ENCODE peak calls at places on chromosomes 1 and 21, in four cellular contexts. V is mesenchymal stem cell, H is neuronal stem cell, U is H1. S is an unnamed sample.

GRCh38 chr1:119046429-119047039 is 58.4 kb upstream of the TBX15 start:
- DNase-seq in V (no peak), H (no peak), U (no peak), S (no peak)

GRCh38 chr1:151837197-151837596 is 2.4 kb downstream of the C2CD4D start:
- DNase-seq in V (no peak), H (no peak), U (no peak), S (no peak)

GRCh38 chr1:225554216-225554812 is 98.6 kb downstream of the ENAH start:
- DNase-seq in V (peak; percentile 44), H (no peak), U (no peak), S (peak; percentile 63)

GRCh38 chr1:15152318-15153183 is 996 bp upstream of the TMEM51 start:
- DNase-seq in V (peak; percentile 93), H (peak; percentile 58), U (peak; percentile 83), S (peak; percentile 76)

GRCh38 chr1:28505406-28506187 is at the start of gene RCC1:
- DNase-seq in V (peak; percentile 99), H (peak; percentile 98), U (peak; percentile 92), S (peak; percentile 100)

GRCh38 chr1:17007121-17007520 is 4.6 kb downstream of the ATP13A2 start:
- DNase-seq in V (no peak), H (no peak), U (no peak), S (no peak)

GRCh38 chr21:42596657-42597056 is 56.8 kb upstream of the PDE9A start:
- DNase-seq in V (no peak), H (no peak), U (no peak), S (no peak)

GRCh38 chr21:45537746-45538291 is 4.4 kb downstream of the SLC19A1 start:
- DNase-seq in V (no peak), H (no peak), U (peak; percentile 29), S (no peak)

GRCh38 chr21:44930543-44930981 is 9.3 kb upstream of the SLX9 start:
- DNase-seq in V (peak; percentile 15), H (no peak), U (no peak), S (no peak)

GRCh38 chr1:231161711-231162299 is at the start of gene TRIM67:
- DNase-seq in V (peak; percentile 35), H (no peak), U (peak; percentile 54), S (peak; percentile 37)

GRCh38 chr1:110672001-110672752 is 2.6 kb downstream of the KCNA3 start:
- DNase-seq in V (no peak), H (peak; percentile 33), U (peak; percentile 52), S (peak; percentile 35)

GRCh38 chr1:35269190-35269988 is 880 bp downstream of the ZMYM4 start:
- DNase-seq in V (peak; percentile 30), H (peak; percentile 9), U (peak; percentile 47), S (peak; percentile 13)

GRCh38 chr1:248823517-248824001 is 2.2 kb downstream of the SH3BP5L start:
- DNase-seq in V (no peak), H (no peak), U (no peak), S (no peak)

GRCh38 chr1:48776400-48777218 is at the start of gene BEND5:
- DNase-seq in V (no peak), H (peak; percentile 81), U (peak; percentile 81), S (peak; percentile 11)

GRCh38 chr1:43492816-43493215 is 37.9 kb upstream of the PTPRF start:
- DNase-seq in V (no peak), H (no peak), U (no peak), S (no peak)

GRCh38 chr1:166153641-166154350 is 13.0 kb downstream of the FAM78B start:
- DNase-seq in V (no peak), H (no peak), U (no peak), S (no peak)

GRCh38 chr1:20787775-20788488 is 825 bp upstream of the HP1BP3 start:
- DNase-seq in V (peak; percentile 89), H (no peak), U (no peak), S (peak; percentile 45)

DNA sequence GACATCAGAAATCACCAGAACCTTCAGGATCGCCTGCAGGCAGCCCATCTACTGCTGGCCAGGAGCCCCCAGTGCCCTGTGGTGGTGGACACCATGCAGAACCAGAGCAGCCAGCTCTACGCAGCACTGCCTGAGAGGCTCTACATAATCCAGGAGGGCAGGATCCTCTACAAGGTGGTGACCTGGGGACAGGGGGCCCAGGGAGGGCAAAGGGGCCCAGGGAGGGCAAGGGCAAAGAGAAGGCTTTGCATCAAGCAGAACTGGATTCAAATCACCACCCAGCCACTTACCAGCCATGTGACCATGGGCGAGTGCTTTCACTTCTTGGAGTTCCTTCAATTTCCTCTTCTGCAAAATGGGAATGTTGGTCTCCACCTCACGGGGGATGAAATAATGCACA is 12.1 kb downstream of the DIO1 start:
- DNase-seq in V (no peak), H (no peak), U (no peak), S (no peak)
- H3K27me3 ChIP-seq in V (no peaks in the 10 kb centered on the region), H (no peaks in the 10 kb centered on the region), U (no peaks in the 10 kb centered on the region), S (no peaks in the 10 kb centered on the region)

GRCh38 chr1:32755810-32756159 is 53.2 kb upstream of the SYNC start:
- DNase-seq in V (no peak), H (no peak), U (no peak), S (no peak)
- H2BK12ac ChIP-seq in V (no peak overlapping the region), H (no peak overlapping the region), U (peak overlapping the region; percentile 94), S (no peak overlapping the region)

GRCh38 chr1:201958348-201958747 is 3.0 kb downstream of the TIMM17A start:
- DNase-seq in V (no peak), H (no peak), U (no peak), S (no peak)

GRCh38 chr1:201949491-201949890 is 3.1 kb upstream of the LMOD1 start:
- DNase-seq in V (no peak), H (no peak), U (no peak), S (no peak)

GRCh38 chr1:201955750-201956143 is 444 bp downstream of the TIMM17A start:
- DNase-seq in V (no peak), H (no peak), U (no peak), S (no peak)

GRCh38 chr1:201955009-201955749 is at the start of gene TIMM17A:
- DNase-seq in V (peak; percentile 99), H (peak; percentile 92), U (peak; percentile 93), S (peak; percentile 99)

DNA sequence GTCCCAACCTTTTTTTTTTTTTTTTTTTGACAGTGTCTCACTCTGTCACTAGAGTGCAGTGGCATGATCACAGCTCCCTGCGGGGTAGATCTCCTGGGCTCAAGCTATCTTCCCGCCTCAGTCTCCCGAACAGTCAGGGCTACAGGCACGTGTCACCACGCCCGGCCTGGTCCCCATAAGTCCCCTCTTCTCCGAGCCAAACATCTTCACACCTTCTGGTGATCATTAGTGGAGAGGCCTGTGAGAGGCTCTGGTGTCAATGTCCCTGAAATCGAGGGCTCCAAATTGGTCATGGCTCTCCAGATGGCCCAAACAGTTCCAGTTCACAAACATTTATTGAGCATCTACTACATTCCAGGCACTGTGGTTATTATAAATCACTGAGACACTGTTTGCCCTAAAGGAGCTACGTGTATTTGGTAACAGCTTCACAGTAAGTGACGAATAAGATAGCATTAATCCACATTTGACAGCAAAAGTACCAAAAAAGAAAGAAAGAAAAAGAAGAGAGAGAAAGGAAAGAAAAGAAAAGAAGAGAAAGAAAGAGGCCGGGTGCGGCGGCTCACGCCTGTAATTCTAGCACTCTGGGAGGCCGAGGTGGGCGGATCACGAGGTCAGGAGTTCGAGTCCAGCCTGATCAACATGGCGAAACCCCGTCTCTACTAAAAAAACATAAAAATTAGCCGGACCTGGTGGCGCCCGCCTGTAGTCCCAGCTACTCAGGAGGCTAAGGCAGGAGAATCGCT is 867 bp upstream of the TIMM17A start:
- DNase-seq in V (peak; percentile 14), H (no peak), U (no peak), S (peak; percentile 39)
- H3K27me3 ChIP-seq in V (no peaks in the 10 kb centered on the region), H (peaks cover 17% of the 10 kb centered on the region), U (no peaks in the 10 kb centered on the region), S (no peaks in the 10 kb centered on the region)

DNA sequence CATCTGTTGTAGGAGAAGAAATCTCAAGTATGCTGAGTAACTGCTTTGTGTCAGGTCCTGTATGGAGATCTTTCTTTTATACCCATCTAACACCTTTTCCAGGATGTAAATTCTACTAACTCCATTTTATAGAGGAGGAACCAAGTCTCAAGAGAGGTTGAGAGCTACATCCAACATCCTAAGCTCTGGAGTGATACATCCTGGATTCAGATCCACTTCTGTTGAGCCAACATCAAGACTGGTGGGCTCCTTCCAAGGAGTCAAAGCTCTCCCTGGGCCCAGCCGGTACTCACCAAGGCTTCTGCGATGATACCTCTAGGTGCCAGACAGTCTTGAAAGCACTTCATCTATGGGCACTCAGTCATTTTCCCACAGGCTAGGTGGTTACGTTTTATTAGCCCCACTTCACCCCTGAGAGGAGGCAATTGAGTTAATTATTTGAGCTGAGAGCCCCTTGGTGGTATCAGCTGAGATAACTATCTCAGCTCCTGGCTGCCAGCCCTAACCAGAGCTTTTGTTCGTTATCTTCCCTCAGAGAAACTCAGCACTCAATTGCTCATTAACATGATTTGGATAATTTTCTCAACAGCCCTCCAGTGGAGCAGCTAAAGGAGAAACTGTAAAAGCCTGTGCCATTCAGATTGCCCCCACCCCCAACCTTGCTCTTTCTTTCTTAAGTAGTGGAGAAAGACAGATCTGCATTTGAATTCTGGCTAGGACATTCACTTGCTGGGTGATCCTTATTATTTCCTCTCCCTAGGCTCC is 219.0 kb upstream of the FGGY start:
- DNase-seq in V (no peak), H (no peak), U (peak; percentile 60), S (no peak)
- H2BK12ac ChIP-seq in V (peak overlapping the region; percentile 21), H (no peak overlapping the region), U (peak overlapping the region; percentile 99), S (no peak overlapping the region)

DNA sequence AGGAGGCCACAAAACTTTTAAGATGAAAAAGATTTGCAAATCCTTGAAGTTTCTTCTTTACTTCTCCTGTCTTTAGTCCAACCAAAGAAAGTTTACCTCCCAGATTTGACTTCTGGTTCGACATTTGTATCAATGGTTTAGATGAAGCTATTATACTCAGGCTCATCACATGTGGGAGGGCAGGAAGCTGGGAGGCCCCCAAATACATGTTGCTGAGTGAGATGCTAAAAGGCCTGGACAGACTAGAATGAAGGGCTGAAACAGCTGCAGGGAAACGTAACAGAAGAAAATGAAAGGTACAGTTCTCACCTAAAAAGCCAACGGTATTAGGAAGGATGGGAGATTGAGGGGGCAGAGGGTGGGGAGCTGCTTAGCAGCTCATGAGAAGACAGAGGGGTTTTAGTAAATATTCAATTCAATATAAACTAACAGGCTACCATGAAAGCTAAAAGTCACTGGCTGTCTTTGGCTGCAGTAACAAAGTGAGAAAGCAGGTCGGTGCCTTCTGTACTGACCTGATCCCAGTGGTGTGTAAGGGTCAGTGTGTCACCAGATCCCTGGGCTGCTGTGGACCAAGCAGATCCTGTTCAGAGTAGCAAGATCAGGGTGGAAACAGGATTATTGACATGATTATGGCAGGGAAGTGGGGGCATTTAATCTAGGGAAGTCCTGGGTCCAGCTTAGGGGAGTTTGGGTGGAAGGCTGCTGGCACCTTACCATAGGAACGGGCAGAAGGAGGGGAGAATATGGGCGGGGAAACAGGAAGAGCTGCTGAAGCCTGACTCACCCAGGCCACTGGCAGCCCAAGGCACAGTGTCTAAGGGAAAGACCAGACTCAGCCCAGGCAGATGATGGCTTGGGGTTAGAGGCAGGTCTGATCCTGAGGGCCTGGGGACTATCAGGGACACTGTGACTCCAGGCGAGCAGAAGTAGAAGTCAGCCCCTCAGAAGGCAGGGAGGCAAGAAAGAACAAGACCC is 60.4 kb downstream of the KCNN3 start:
- DNase-seq in V (peak; percentile 55), H (no peak), U (no peak), S (peak; percentile 58)
- H3K27me3 ChIP-seq in V (peaks cover 65% of the 10 kb centered on the region), H (no peaks in the 10 kb centered on the region), U (peaks cover 2% of the 10 kb centered on the region), S (no peaks in the 10 kb centered on the region)